ENCODE peak calls at places on chromosomes 5 and 9, in ten cellular contexts. U is RWPE2; N is heart left ventricle; R is IMR-90; C is aorta; M is CD8-positive, alpha-beta memory T cell; E is PC-9; Y is psoas muscle; J is astrocyte; X is HCT116. Q is an unnamed sample.

GRCh38 chr9:10252174-10252573 is 360.6 kb downstream of the PTPRD start:
- DNase-seq in C (no peak), N (peak; percentile 80), M (no peak), X (no peak), U (no peak), Y (no peak), E (no peak), J (peak; percentile 1), R (no peak), Q (peak; percentile 70)

GRCh38 chr5:120599576-120599975 is 135.5 kb downstream of the PRR16 start:
- DNase-seq in X (no peak), U (peak; percentile 73), N (no peak), Y (no peak), E (peak; percentile 85), M (no peak), R (peak; percentile 84), J (peak; percentile 78), C (no peak), Q (no peak)

GRCh38 chr5:39164016-39164415 is 55.3 kb downstream of the FYB1 start:
- DNase-seq in X (no peak), Y (no peak), N (no peak), C (no peak), J (no peak), E (no peak), M (peak; percentile 27), U (no peak), R (no peak), Q (no peak)

GRCh38 chr9:115923903-115924668 is 229.5 kb upstream of the PAPPA start:
- DNase-seq in R (peak; percentile 99), N (peak; percentile 73), C (no peak), M (no peak), E (no peak), X (no peak), J (peak; percentile 83), U (no peak), Y (no peak), Q (no peak)

GRCh38 chr5:16733597-16733996 is 116.8 kb upstream of the RETREG1 start:
- DNase-seq in C (no peak), X (no peak), J (no peak), N (no peak), M (no peak), Y (no peak), R (no peak), U (no peak), E (no peak), Q (no peak)

GRCh38 chr9:135663451-135663770 is 302 bp downstream of the LCN9 start:
- DNase-seq in R (no peak), C (no peak), J (no peak), X (no peak), U (no peak), M (no peak), N (no peak), Y (peak; percentile 13), E (no peak), Q (no peak)

GRCh38 chr5:1205255-1206180 is 4.1 kb downstream of the SLC6A19 start:
- DNase-seq in E (no peak), R (no peak), M (no peak), Y (no peak), N (peak; percentile 12), X (no peak), U (peak; percentile 58), C (peak; percentile 37), J (no peak), Q (no peak)

GRCh38 chr5:39187873-39188731 is 31.3 kb downstream of the FYB1 start:
- DNase-seq in X (no peak), E (peak; percentile 82), M (no peak), C (no peak), Y (no peak), R (no peak), U (no peak), N (no peak), J (no peak), Q (no peak)

GRCh38 chr9:121736964-121737462 is 85.6 kb downstream of the DAB2IP start:
- DNase-seq in J (no peak), E (peak; percentile 73), U (no peak), N (peak; percentile 60), M (no peak), X (no peak), Y (no peak), R (no peak), C (no peak), Q (peak; percentile 44)
- H3K4me3 ChIP-seq in J (no peak overlapping the region), E (peak overlapping the region; percentile 73), U (no peak overlapping the region), N (peak overlapping the region; percentile 60), M (no peak overlapping the region), X (peak overlapping the region; percentile 41), Y (peak overlapping the region; percentile 60), R (no peak overlapping the region), C (no peak overlapping the region), Q (peak overlapping the region; percentile 67)

GRCh38 chr9:37988041-37988440 is 81.0 kb downstream of the SHB start:
- DNase-seq in Y (no peak), N (no peak), C (peak; percentile 58), R (no peak), E (no peak), X (no peak), J (no peak), U (no peak), M (no peak), Q (no peak)

GRCh38 chr9:37990404-37991015 is 78.5 kb downstream of the SHB start:
- DNase-seq in E (no peak), Y (no peak), U (no peak), X (no peak), C (no peak), M (no peak), N (no peak), J (no peak), R (no peak), Q (no peak)

GRCh38 chr9:37988602-37989001 is 80.4 kb downstream of the SHB start:
- DNase-seq in N (no peak), X (no peak), J (no peak), M (no peak), R (no peak), Y (no peak), C (no peak), U (no peak), E (no peak), Q (no peak)

GRCh38 chr9:37987467-37987981 is 81.5 kb downstream of the SHB start:
- DNase-seq in Y (no peak), U (peak; percentile 42), C (peak; percentile 79), X (no peak), M (no peak), J (no peak), E (no peak), N (peak; percentile 66), R (no peak), Q (peak; percentile 47)

GRCh38 chr9:37989632-37990155 is 79.3 kb downstream of the SHB start:
- DNase-seq in R (no peak), U (peak; percentile 9), J (no peak), Y (no peak), N (no peak), C (no peak), M (no peak), E (no peak), X (no peak), Q (no peak)
- H3K36me3 ChIP-seq in R (peaks cover 11% of the 10 kb centered on the region), U (peaks cover 21% of the 10 kb centered on the region), J (peaks cover 9% of the 10 kb centered on the region), Y (no peaks in the 10 kb centered on the region), N (no peaks in the 10 kb centered on the region), C (no peaks in the 10 kb centered on the region), M (no peaks in the 10 kb centered on the region), E (no peaks in the 10 kb centered on the region), X (no peaks in the 10 kb centered on the region), Q (no peaks in the 10 kb centered on the region)

GRCh38 chr9:107294756-107295155 is 11.7 kb downstream of the RAD23B start:
- DNase-seq in C (no peak), E (no peak), U (no peak), Y (no peak), J (no peak), M (no peak), X (no peak), N (no peak), R (no peak), Q (no peak)

GRCh38 chr9:107293555-107294085 is 10.5 kb downstream of the RAD23B start:
- DNase-seq in Y (no peak), U (no peak), J (no peak), X (no peak), M (no peak), E (no peak), N (no peak), R (no peak), C (no peak), Q (no peak)

GRCh38 chr9:107292811-107293554 is 9.9 kb downstream of the RAD23B start:
- DNase-seq in X (no peak), U (no peak), R (no peak), M (no peak), C (no peak), E (peak; percentile 43), N (no peak), Y (no peak), J (no peak), Q (no peak)

GRCh38 chr9:107288701-107289100 is 5.6 kb downstream of the RAD23B start:
- DNase-seq in E (no peak), J (no peak), R (no peak), C (no peak), N (no peak), U (no peak), M (no peak), X (no peak), Y (no peak), Q (no peak)

DNA sequence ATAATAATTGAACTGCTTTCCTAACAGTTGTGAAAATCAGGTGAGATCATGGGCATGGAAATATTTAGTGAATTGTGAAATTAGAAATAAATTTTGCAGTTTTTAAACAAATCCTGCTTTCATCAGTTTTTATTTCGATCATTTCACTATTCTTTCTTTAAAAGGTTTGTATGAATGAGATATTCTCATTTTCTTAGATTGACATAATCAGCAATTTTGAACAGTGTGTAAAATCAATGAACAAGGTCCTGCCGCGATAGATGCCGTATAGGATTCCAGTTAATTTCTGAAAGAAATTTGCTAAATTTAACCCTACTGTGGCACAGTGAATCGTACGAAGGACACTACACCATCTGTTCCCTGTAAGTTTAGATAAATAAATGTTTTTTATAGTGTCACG is 7.5 kb downstream of the RAD23B start:
- DNase-seq in Y (no peak), U (no peak), E (no peak), J (no peak), C (no peak), N (no peak), X (no peak), R (no peak), M (no peak), Q (no peak)
- H3K4me1 ChIP-seq in Y (peaks cover 71% of the 10 kb centered on the region), U (peaks cover 40% of the 10 kb centered on the region), E (peaks cover 88% of the 10 kb centered on the region), J (peaks cover 12% of the 10 kb centered on the region), C (no peaks in the 10 kb centered on the region), N (peaks cover 72% of the 10 kb centered on the region), X (peaks cover 43% of the 10 kb centered on the region), R (peaks cover 12% of the 10 kb centered on the region), M (peaks cover 77% of the 10 kb centered on the region), Q (peaks cover 95% of the 10 kb centered on the region)

DNA sequence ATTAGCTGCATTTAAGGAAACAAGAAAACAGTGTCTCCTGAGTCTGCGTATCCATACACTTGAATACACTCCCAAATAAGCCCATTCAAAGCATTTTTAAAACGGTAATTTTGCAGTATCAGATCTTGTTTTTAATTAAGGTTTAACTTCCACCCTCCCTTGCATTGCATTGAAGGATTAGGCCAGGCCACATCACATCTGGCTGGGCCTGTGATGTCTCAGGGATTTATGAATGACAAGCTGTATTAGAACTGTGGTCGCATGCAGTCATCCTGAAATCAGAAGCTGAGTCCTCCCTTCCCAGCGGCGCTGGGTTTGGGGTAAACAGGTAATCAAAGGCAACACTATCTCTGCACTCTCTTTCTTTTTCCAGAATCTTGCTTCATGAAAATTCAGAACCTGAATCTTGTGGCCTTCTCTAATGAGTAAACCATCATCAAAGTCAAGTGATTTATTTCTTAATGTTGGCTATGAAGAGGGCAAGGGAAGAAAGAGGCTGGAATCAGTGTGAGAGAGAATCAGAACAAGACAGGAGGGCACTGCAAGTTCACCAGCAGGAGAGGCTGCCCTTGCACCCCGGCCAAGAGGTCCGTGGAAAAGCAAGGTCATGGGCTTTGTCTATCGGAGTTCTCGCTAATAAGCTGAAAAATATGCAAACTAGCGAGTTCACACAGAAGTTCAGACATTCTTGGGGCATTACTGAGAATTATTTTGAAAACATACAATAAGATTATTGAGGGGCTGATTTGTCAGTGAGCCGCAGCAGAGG is 80.0 kb upstream of the ZSWIM6 start:
- DNase-seq in U (no peak), E (no peak), C (no peak), N (no peak), J (peak; percentile 67), R (no peak), M (no peak), X (no peak), Y (no peak), Q (no peak)
- H3K4me3 ChIP-seq in U (no peak overlapping the region), E (no peak overlapping the region), C (no peak overlapping the region), N (no peak overlapping the region), J (no peak overlapping the region), R (no peak overlapping the region), M (no peak overlapping the region), X (no peak overlapping the region), Y (no peak overlapping the region), Q (no peak overlapping the region)